ENCODE peak calls at places on chromosomes 7 and 10, in eight cellular contexts. One of them, this sample, is unnamed. For H3K9me3, the result is how much of the 10 kb centered on the place peaks cover.

GRCh38 chr10:9211228-9211627 is 1156.7 kb downstream of the GATA3 start:
- DNase-seq in Peyer's patch: no peak
- DNase-seq in colonic mucosa: no peak
- DNase-seq in NT2/D1: no peak
- DNase-seq in heart left ventricle: no peak
- DNase-seq in H9: no peak
- DNase-seq in lung: no peak
- DNase-seq in endodermal cell: no peak
- DNase-seq in this sample: no peak

GRCh38 chr10:50576245-50576815 is 47.4 kb downstream of the SGMS1 start:
- DNase-seq in colonic mucosa: no peak
- DNase-seq in NT2/D1: no peak
- DNase-seq in endodermal cell: no peak
- DNase-seq in H9: no peak
- DNase-seq in heart left ventricle: no peak
- DNase-seq in lung: no peak
- DNase-seq in Peyer's patch: no peak
- DNase-seq in this sample: no peak

GRCh38 chr7:80183900-80184685 is 49.5 kb downstream of the GNAI1 start:
- DNase-seq in endodermal cell: peak
- DNase-seq in colonic mucosa: no peak
- DNase-seq in heart left ventricle: no peak
- DNase-seq in H9: no peak
- DNase-seq in lung: no peak
- DNase-seq in Peyer's patch: no peak
- DNase-seq in NT2/D1: no peak
- DNase-seq in this sample: no peak

GRCh38 chr10:36759111-36759805 is 366.1 kb upstream of the ANKRD30A start:
- DNase-seq in H9: no peak
- DNase-seq in colonic mucosa: no peak
- DNase-seq in heart left ventricle: no peak
- DNase-seq in lung: no peak
- DNase-seq in endodermal cell: no peak
- DNase-seq in NT2/D1: no peak
- DNase-seq in Peyer's patch: no peak
- DNase-seq in this sample: no peak

GRCh38 chr7:106276513-106276912 is 8.3 kb downstream of the NAMPT start:
- DNase-seq in NT2/D1: no peak
- DNase-seq in heart left ventricle: no peak
- DNase-seq in H9: no peak
- DNase-seq in colonic mucosa: no peak
- DNase-seq in Peyer's patch: no peak
- DNase-seq in endodermal cell: no peak
- DNase-seq in lung: no peak
- DNase-seq in this sample: no peak

GRCh38 chr10:1134156-1134555 is 78.0 kb downstream of the WDR37 start:
- DNase-seq in H9: no peak
- DNase-seq in lung: no peak
- DNase-seq in heart left ventricle: no peak
- DNase-seq in endodermal cell: no peak
- DNase-seq in colonic mucosa: no peak
- DNase-seq in NT2/D1: no peak
- DNase-seq in Peyer's patch: no peak
- DNase-seq in this sample: no peak

GRCh38 chr7:749121-749520 is 22.0 kb upstream of the PRKAR1B start:
- DNase-seq in Peyer's patch: no peak
- DNase-seq in endodermal cell: no peak
- DNase-seq in colonic mucosa: no peak
- DNase-seq in H9: no peak
- DNase-seq in heart left ventricle: peak
- DNase-seq in NT2/D1: no peak
- DNase-seq in lung: no peak
- DNase-seq in this sample: no peak

GRCh38 chr7:26013551-26014083 is 138.4 kb upstream of the NFE2L3 start:
- DNase-seq in lung: no peak
- DNase-seq in heart left ventricle: no peak
- DNase-seq in colonic mucosa: no peak
- DNase-seq in H9: no peak
- DNase-seq in endodermal cell: no peak
- DNase-seq in Peyer's patch: no peak
- DNase-seq in NT2/D1: no peak
- DNase-seq in this sample: no peak

GRCh38 chr7:74026406-74027123 is 1.4 kb upstream of the ELN start:
- DNase-seq in heart left ventricle: peak
- DNase-seq in NT2/D1: peak
- DNase-seq in endodermal cell: peak
- DNase-seq in H9: peak
- DNase-seq in Peyer's patch: peak
- DNase-seq in colonic mucosa: peak
- DNase-seq in lung: peak
- DNase-seq in this sample: peak

GRCh38 chr10:124579003-124579384 is 117.4 kb downstream of the LHPP start:
- DNase-seq in lung: no peak
- DNase-seq in H9: no peak
- DNase-seq in endodermal cell: no peak
- DNase-seq in heart left ventricle: peak
- DNase-seq in Peyer's patch: no peak
- DNase-seq in NT2/D1: no peak
- DNase-seq in colonic mucosa: no peak
- DNase-seq in this sample: no peak

GRCh38 chr7:43660141-43660540 is 69.2 kb downstream of the COA1 start:
- DNase-seq in NT2/D1: no peak
- DNase-seq in H9: no peak
- DNase-seq in Peyer's patch: no peak
- DNase-seq in heart left ventricle: no peak
- DNase-seq in lung: no peak
- DNase-seq in colonic mucosa: no peak
- DNase-seq in endodermal cell: no peak
- DNase-seq in this sample: no peak

GRCh38 chr7:12584940-12585339 is 14.4 kb downstream of the SCIN start:
- DNase-seq in colonic mucosa: peak
- DNase-seq in Peyer's patch: no peak
- DNase-seq in H9: no peak
- DNase-seq in lung: no peak
- DNase-seq in heart left ventricle: no peak
- DNase-seq in endodermal cell: no peak
- DNase-seq in NT2/D1: no peak
- DNase-seq in this sample: no peak

GRCh38 chr7:106346678-106347217 is 62.0 kb upstream of the NAMPT start:
- DNase-seq in Peyer's patch: no peak
- DNase-seq in H9: no peak
- DNase-seq in colonic mucosa: no peak
- DNase-seq in lung: no peak
- DNase-seq in NT2/D1: no peak
- DNase-seq in heart left ventricle: no peak
- DNase-seq in endodermal cell: no peak
- DNase-seq in this sample: no peak

DNA sequence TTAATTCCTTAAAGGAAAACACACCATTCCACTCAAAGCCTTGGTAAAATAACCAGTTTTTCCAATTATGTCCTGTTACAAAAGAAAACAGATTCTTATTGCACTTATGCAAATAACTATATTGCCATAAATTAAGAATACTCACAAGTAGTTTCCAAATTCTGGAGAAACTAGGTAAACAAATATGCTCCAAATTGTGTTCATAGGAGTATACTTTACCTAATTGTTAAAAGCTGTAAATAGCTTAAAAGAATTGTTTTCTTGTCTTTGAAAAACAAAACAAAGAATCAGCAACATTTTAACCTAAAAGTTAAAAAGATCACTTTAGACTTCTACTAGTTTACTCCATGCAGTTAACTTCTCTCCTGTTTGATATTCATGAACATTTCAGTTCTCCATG is 38.9 kb upstream of the LRGUK start:
- DNase-seq in H9: no peak
- DNase-seq in Peyer's patch: no peak
- DNase-seq in lung: no peak
- DNase-seq in endodermal cell: no peak
- DNase-seq in colonic mucosa: no peak
- DNase-seq in NT2/D1: no peak
- DNase-seq in heart left ventricle: no peak
- DNase-seq in this sample: no peak
- H3K9me3 ChIP-seq in H9: under half
- H3K9me3 ChIP-seq in Peyer's patch: under half
- H3K9me3 ChIP-seq in lung: under half
- H3K9me3 ChIP-seq in endodermal cell: half or more
- H3K9me3 ChIP-seq in colonic mucosa: under half
- H3K9me3 ChIP-seq in NT2/D1: under half
- H3K9me3 ChIP-seq in heart left ventricle: under half
- H3K9me3 ChIP-seq in this sample: under half

DNA sequence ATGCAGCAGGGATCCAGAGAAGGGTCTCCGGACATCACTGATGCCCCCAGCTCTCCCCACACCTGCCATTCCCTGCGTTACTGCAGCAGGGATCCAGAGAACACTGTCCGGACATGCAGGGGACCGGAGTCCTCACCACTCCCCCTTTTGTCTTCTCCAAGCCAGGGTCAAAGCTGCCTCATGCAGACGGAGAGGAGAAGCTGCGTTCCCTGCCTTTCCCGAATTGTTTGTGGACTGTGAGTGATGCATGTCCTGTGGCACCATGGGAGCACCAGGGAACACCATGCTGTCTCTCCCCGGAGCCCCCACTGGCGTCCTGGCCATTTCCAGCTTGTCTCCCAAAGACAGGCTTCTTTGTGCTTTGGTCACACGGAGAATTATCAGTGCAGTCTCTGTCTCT is 599.7 kb downstream of the PTPRN2 start:
- DNase-seq in H9: no peak
- DNase-seq in colonic mucosa: no peak
- DNase-seq in NT2/D1: no peak
- DNase-seq in endodermal cell: no peak
- DNase-seq in Peyer's patch: no peak
- DNase-seq in heart left ventricle: peak
- DNase-seq in lung: no peak
- DNase-seq in this sample: no peak
- H3K9me3 ChIP-seq in H9: under half
- H3K9me3 ChIP-seq in colonic mucosa: under half
- H3K9me3 ChIP-seq in NT2/D1: under half
- H3K9me3 ChIP-seq in endodermal cell: half or more
- H3K9me3 ChIP-seq in Peyer's patch: under half
- H3K9me3 ChIP-seq in heart left ventricle: under half
- H3K9me3 ChIP-seq in lung: under half
- H3K9me3 ChIP-seq in this sample: under half

GRCh38 chr10:98388086-98388655 is 26.8 kb downstream of the PYROXD2 start:
- DNase-seq in endodermal cell: no peak
- DNase-seq in colonic mucosa: no peak
- DNase-seq in lung: no peak
- DNase-seq in heart left ventricle: no peak
- DNase-seq in Peyer's patch: no peak
- DNase-seq in NT2/D1: no peak
- DNase-seq in H9: peak
- DNase-seq in this sample: no peak

GRCh38 chr10:98383869-98384268 is 31.1 kb downstream of the PYROXD2 start:
- DNase-seq in H9: no peak
- DNase-seq in NT2/D1: no peak
- DNase-seq in colonic mucosa: no peak
- DNase-seq in heart left ventricle: no peak
- DNase-seq in Peyer's patch: no peak
- DNase-seq in lung: no peak
- DNase-seq in endodermal cell: no peak
- DNase-seq in this sample: no peak

GRCh38 chr10:98380493-98381339 is 34.3 kb downstream of the PYROXD2 start:
- DNase-seq in colonic mucosa: no peak
- DNase-seq in lung: no peak
- DNase-seq in NT2/D1: no peak
- DNase-seq in H9: no peak
- DNase-seq in heart left ventricle: no peak
- DNase-seq in Peyer's patch: no peak
- DNase-seq in endodermal cell: peak
- DNase-seq in this sample: no peak

GRCh38 chr10:98382691-98383101 is 32.3 kb downstream of the PYROXD2 start:
- DNase-seq in lung: no peak
- DNase-seq in colonic mucosa: no peak
- DNase-seq in H9: no peak
- DNase-seq in endodermal cell: no peak
- DNase-seq in NT2/D1: no peak
- DNase-seq in heart left ventricle: no peak
- DNase-seq in Peyer's patch: no peak
- DNase-seq in this sample: no peak

GRCh38 chr10:98384531-98385133 is 30.4 kb downstream of the PYROXD2 start:
- DNase-seq in endodermal cell: no peak
- DNase-seq in colonic mucosa: no peak
- DNase-seq in Peyer's patch: no peak
- DNase-seq in H9: no peak
- DNase-seq in lung: no peak
- DNase-seq in heart left ventricle: no peak
- DNase-seq in NT2/D1: no peak
- DNase-seq in this sample: no peak
- H3K9me3 ChIP-seq in endodermal cell: under half
- H3K9me3 ChIP-seq in colonic mucosa: under half
- H3K9me3 ChIP-seq in Peyer's patch: under half
- H3K9me3 ChIP-seq in H9: under half
- H3K9me3 ChIP-seq in lung: under half
- H3K9me3 ChIP-seq in heart left ventricle: under half
- H3K9me3 ChIP-seq in NT2/D1: under half
- H3K9me3 ChIP-seq in this sample: under half

GRCh38 chr7:155638366-155638765 is 6.1 kb upstream of the RBM33 start:
- DNase-seq in colonic mucosa: no peak
- DNase-seq in H9: no peak
- DNase-seq in heart left ventricle: no peak
- DNase-seq in Peyer's patch: no peak
- DNase-seq in lung: no peak
- DNase-seq in NT2/D1: no peak
- DNase-seq in endodermal cell: no peak
- DNase-seq in this sample: no peak

GRCh38 chr7:155639958-155640520 is 4.4 kb upstream of the RBM33 start:
- DNase-seq in colonic mucosa: no peak
- DNase-seq in NT2/D1: no peak
- DNase-seq in endodermal cell: no peak
- DNase-seq in lung: no peak
- DNase-seq in heart left ventricle: no peak
- DNase-seq in Peyer's patch: no peak
- DNase-seq in H9: no peak
- DNase-seq in this sample: no peak

GRCh38 chr7:155637155-155637554 is 7.3 kb upstream of the RBM33 start:
- DNase-seq in colonic mucosa: no peak
- DNase-seq in NT2/D1: no peak
- DNase-seq in lung: no peak
- DNase-seq in H9: no peak
- DNase-seq in endodermal cell: no peak
- DNase-seq in Peyer's patch: no peak
- DNase-seq in heart left ventricle: no peak
- DNase-seq in this sample: no peak

GRCh38 chr7:155643804-155644177 is 670 bp upstream of the RBM33 start:
- DNase-seq in Peyer's patch: no peak
- DNase-seq in heart left ventricle: no peak
- DNase-seq in NT2/D1: peak
- DNase-seq in lung: no peak
- DNase-seq in colonic mucosa: no peak
- DNase-seq in endodermal cell: no peak
- DNase-seq in H9: no peak
- DNase-seq in this sample: no peak

DNA sequence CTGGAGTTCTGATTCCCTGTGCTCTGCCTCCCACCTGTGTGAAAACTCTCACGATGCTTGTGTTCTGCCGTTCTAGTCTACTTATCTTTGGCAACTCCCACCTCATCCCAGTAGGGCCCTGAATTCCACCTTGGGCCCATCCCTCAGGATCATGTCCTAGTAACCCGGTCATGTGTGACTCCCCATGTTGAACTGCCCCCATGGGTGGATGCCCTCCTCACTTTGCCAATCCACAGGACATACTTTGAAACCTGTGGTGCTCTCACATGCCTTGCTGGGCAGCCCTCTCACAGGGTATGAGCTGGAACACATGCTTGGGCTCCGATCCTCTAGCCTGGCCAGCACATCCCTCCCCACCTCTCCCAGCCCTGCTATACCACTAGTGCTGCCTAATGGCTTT is 3.8 kb upstream of the RBM33 start:
- DNase-seq in endodermal cell: no peak
- DNase-seq in colonic mucosa: no peak
- DNase-seq in NT2/D1: no peak
- DNase-seq in lung: no peak
- DNase-seq in Peyer's patch: no peak
- DNase-seq in heart left ventricle: no peak
- DNase-seq in H9: no peak
- DNase-seq in this sample: no peak
- H3K9me3 ChIP-seq in endodermal cell: half or more
- H3K9me3 ChIP-seq in colonic mucosa: under half
- H3K9me3 ChIP-seq in NT2/D1: under half
- H3K9me3 ChIP-seq in lung: under half
- H3K9me3 ChIP-seq in Peyer's patch: under half
- H3K9me3 ChIP-seq in heart left ventricle: under half
- H3K9me3 ChIP-seq in H9: under half
- H3K9me3 ChIP-seq in this sample: under half

This sample was measured in T-helper 17 cell.